ENCODE peak calls at places on chromosomes 1 and 21, in nine cellular contexts. U, I, M, T, O, S, L, H and Z are unnamed samples.
A peak's percentile ranks its signal among the peaks of the same experiment; 100 is the strongest.

GRCh38 chr1:13228343-13228781 is 2.4 kb upstream of the PRAMEF18 start:
- DNase-seq in S (no peak), I (no peak), T (peak; percentile 91), M (no peak), U (peak; percentile 41), O (peak; percentile 12), L (peak; percentile 31), H (no peak), Z (peak; percentile 15)

GRCh38 chr1:168879906-168880734 is 151.1 kb upstream of the DPT start:
- DNase-seq in M (peak; percentile 20), I (peak; percentile 28), S (no peak), L (peak; percentile 32), O (no peak), U (no peak), T (no peak), H (no peak), Z (no peak)

GRCh38 chr1:40582121-40582520 is 50.7 kb downstream of the ZNF684 start:
- DNase-seq in S (no peak), O (no peak), U (no peak), T (no peak), H (no peak), I (no peak), M (no peak), L (no peak), Z (no peak)

GRCh38 chr1:81179239-81179638 is 621.5 kb upstream of the ADGRL2 start:
- DNase-seq in S (peak; percentile 99), H (no peak), T (no peak), O (no peak), I (no peak), M (no peak), L (no peak), U (no peak), Z (peak; percentile 86)

GRCh38 chr1:85259866-85260345 is 444 bp upstream of the C1orf52 start:
- DNase-seq in L (no peak), U (no peak), T (no peak), H (no peak), S (peak; percentile 62), M (peak; percentile 68), I (no peak), O (no peak), Z (no peak)

GRCh38 chr1:200099040-200099439 is 71.5 kb downstream of the NR5A2 start:
- DNase-seq in L (no peak), O (peak; percentile 45), M (no peak), U (no peak), I (peak; percentile 27), S (no peak), H (no peak), T (no peak), Z (no peak)

GRCh38 chr1:226475112-226475511 is 67.2 kb upstream of the PARP1 start:
- DNase-seq in O (no peak), L (no peak), U (no peak), S (no peak), T (no peak), H (no peak), I (no peak), M (no peak), Z (no peak)

GRCh38 chr1:24541711-24542346 is 14.1 kb upstream of the NCMAP start:
- DNase-seq in L (peak; percentile 56), O (no peak), S (no peak), H (no peak), U (peak; percentile 29), I (no peak), T (no peak), M (no peak), Z (peak; percentile 44)

GRCh38 chr21:45393833-45394638 is 10.9 kb upstream of the COL18A1 start:
- DNase-seq in M (no peak), S (no peak), U (no peak), H (no peak), I (no peak), O (peak; percentile 10), T (no peak), L (no peak), Z (no peak)

GRCh38 chr1:201806801-201807200 is 22.2 kb upstream of the IPO9 start:
- DNase-seq in S (no peak), L (no peak), I (no peak), M (no peak), T (no peak), O (no peak), U (no peak), H (no peak), Z (no peak)

GRCh38 chr1:10530756-10531155 is 56.0 kb downstream of the PEX14 start:
- DNase-seq in I (no peak), S (peak; percentile 79), H (no peak), U (no peak), O (no peak), T (no peak), L (no peak), M (no peak), Z (no peak)

GRCh38 chr1:29270881-29271390 is 34.6 kb downstream of the PTPRU start:
- DNase-seq in H (no peak), O (no peak), U (no peak), T (no peak), M (no peak), I (no peak), S (no peak), L (no peak), Z (no peak)

GRCh38 chr1:152185544-152186391 is 26.7 kb upstream of the RPTN start:
- DNase-seq in H (no peak), L (peak; percentile 18), T (no peak), O (peak; percentile 39), M (peak; percentile 15), U (peak; percentile 29), I (no peak), S (peak; percentile 64), Z (peak; percentile 46)

GRCh38 chr21:38048241-38048640 is 132.0 kb upstream of the KCNJ6 start:
- DNase-seq in O (no peak), S (no peak), I (no peak), M (no peak), H (no peak), T (no peak), L (no peak), U (no peak), Z (no peak)

GRCh38 chr1:161158316-161159016 is 834 bp upstream of the USP21 start:
- DNase-seq in M (no peak), S (no peak), H (no peak), U (no peak), I (no peak), L (no peak), T (no peak), O (no peak), Z (peak; percentile 57)

GRCh38 chr1:161159087-161159914 is at the start of gene USP21:
- DNase-seq in H (peak; percentile 62), T (peak; percentile 98), S (peak; percentile 84), M (peak; percentile 94), U (peak; percentile 94), L (peak; percentile 94), I (peak; percentile 95), O (peak; percentile 92), Z (peak; percentile 94)

GRCh38 chr1:161157867-161158266 is 1.4 kb upstream of the USP21 start:
- DNase-seq in I (no peak), U (no peak), H (no peak), S (no peak), L (no peak), M (no peak), O (no peak), T (no peak), Z (no peak)

GRCh38 chr1:161153682-161154337 is at the start of gene UFC1:
- DNase-seq in M (peak; percentile 84), S (peak; percentile 92), L (peak; percentile 82), U (peak; percentile 80), T (peak; percentile 95), O (peak; percentile 76), H (peak; percentile 83), I (peak; percentile 77), Z (peak; percentile 94)
- TF ChIP-seq POLR2A in M (no peak), S (peak; percentile 93), L (peak; percentile 61), U (no peak), T (no peak), O (peak; percentile 45), H (peak; percentile 97), I (peak; percentile 27), Z (peak; percentile 91)

DNA sequence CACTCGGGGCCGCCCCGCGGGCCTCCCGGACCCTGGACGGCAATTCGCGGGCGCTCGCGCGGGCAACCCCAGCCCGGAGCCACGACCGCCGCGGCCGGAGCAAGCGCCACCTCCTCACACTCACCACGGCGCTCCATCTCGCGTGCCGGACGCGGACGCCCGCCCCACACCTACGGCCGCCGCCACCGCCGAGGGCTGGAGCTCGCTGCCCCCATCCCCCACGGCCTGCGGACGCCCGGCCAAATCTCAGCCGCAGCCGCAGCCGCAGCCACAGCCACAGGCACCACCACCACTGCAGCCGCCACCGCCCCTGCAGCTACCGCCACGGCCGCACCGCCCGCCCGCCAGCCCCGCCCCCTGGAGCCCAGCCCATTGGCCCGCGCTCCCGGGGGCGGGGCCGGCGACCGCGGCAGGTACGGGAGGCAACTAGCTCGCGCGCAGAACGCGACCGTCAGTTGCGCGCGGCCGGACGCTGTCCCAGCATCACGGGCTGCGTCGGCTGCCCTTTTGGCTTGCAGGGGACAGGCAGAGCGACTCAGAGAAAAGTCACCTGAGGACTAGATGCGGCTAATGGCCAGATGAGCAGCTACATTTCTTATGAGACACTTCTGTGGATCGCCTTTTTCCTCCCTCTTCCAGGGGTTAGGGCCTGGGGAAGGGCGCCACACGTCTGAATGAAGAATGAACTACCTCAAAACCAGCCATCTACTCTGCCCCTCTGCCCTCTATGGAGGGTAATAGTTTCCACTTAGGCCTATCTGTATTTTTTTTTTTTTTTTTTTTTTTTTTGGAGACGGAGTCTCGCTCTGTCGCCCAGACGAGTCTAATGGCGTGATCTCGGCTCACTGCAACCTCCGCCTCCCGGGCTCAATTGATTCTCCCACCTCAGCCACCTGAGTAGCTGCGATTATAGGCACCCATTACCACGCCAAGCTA is at the start of gene ARHGAP29:
- DNase-seq in M (peak; percentile 91), U (peak; percentile 88), I (peak; percentile 81), L (peak; percentile 83), H (no peak), S (peak; percentile 50), O (peak; percentile 73), T (no peak), Z (peak; percentile 78)
- TF ChIP-seq POLR2A in M (no peak), U (no peak), I (peak; percentile 55), L (peak; percentile 33), H (no peak), S (no peak), O (peak; percentile 72), T (peak; percentile 26), Z (no peak)

GRCh38 chr1:194069831-194070218 is 883.4 kb upstream of the B3GALT2 start:
- DNase-seq in S (no peak), M (no peak), L (no peak), T (no peak), O (no peak), H (no peak), U (no peak), I (no peak), Z (no peak)
- TF ChIP-seq POLR2A in S (no peak), M (no peak), L (no peak), T (no peak), O (no peak), H (no peak), U (no peak), I (no peak), Z (no peak)

DNA sequence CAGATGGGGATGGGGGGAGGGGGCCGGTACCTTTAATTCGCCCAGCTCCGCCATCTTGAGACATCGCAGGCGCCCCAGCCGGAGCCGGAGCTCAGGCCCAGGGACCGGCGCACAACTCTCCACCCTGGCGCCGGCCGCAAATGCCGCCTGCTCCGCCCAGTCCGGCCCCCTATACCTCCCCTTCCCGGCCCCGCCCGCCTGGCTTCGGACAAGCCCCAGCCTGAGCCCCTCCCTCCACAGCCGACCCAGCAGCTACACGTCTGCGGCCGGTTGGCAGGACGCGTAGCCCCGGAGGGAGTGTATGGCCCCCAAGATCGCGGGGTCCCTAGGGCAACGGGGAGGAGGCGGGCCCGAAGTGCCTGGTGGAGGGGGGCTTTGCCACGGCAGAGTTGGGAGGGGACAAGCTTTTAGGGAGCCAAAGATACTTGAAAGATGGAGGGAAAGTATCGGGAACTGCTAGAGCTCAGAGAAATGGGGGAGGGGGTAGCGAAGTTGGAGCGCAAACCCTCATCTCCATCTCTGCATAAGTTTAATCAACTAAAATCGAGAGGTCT is at the start of gene PIAS3:
- DNase-seq in I (peak; percentile 95), L (peak; percentile 97), S (peak; percentile 93), U (peak; percentile 97), T (peak; percentile 97), M (peak; percentile 97), H (peak; percentile 65), O (peak; percentile 94), Z (peak; percentile 92)
- TF ChIP-seq POLR2A in I (peak; percentile 66), L (peak; percentile 81), S (no peak), U (peak; percentile 77), T (peak; percentile 59), M (no peak), H (peak; percentile 68), O (peak; percentile 78), Z (no peak)